ENCODE peak calls at places on chromosomes 7 and 10, in nine cellular contexts. One of them, this sample, is unnamed.

GRCh38 chr7:117004899-117005298 is 51.6 kb downstream of the ST7 start:
- DNase-seq in central memory CD8-positive, alpha-beta T cell: no peak
- DNase-seq in H9: no peak
- DNase-seq in posterior cingulate gyrus: no peak
- DNase-seq in activated CD4-positive, alpha-beta memory T cell treated with anti-CD3 and anti-CD28 coated beads, Interleukin-2, amount 10 ng/mL, durations not matched to agents 7 days and 5 days: no peak
- DNase-seq in GM12865: no peak
- DNase-seq in WTC11: no peak
- DNase-seq in stimulated activated CD8-positive, alpha-beta memory T cell treated with anti-CD3 and anti-CD28 coated beads, Interleukin-4, amount 100 ng/mL, for 4 hours: no peak
- DNase-seq in CD4-positive, alpha-beta memory T cell: no peak
- DNase-seq in this sample: no peak

GRCh38 chr7:105353752-105354328 is 34.9 kb downstream of the SRPK2 start:
- DNase-seq in H9: no peak
- DNase-seq in WTC11: no peak
- DNase-seq in CD4-positive, alpha-beta memory T cell: no peak
- DNase-seq in activated CD4-positive, alpha-beta memory T cell treated with anti-CD3 and anti-CD28 coated beads, Interleukin-2, amount 10 ng/mL, durations not matched to agents 7 days and 5 days: no peak
- DNase-seq in stimulated activated CD8-positive, alpha-beta memory T cell treated with anti-CD3 and anti-CD28 coated beads, Interleukin-4, amount 100 ng/mL, for 4 hours: no peak
- DNase-seq in central memory CD8-positive, alpha-beta T cell: no peak
- DNase-seq in GM12865: peak; percentile 52
- DNase-seq in posterior cingulate gyrus: no peak
- DNase-seq in this sample: no peak

GRCh38 chr7:135747366-135747765 is 1.2 kb downstream of the FAM180A start:
- DNase-seq in CD4-positive, alpha-beta memory T cell: no peak
- DNase-seq in posterior cingulate gyrus: no peak
- DNase-seq in H9: no peak
- DNase-seq in stimulated activated CD8-positive, alpha-beta memory T cell treated with anti-CD3 and anti-CD28 coated beads, Interleukin-4, amount 100 ng/mL, for 4 hours: no peak
- DNase-seq in activated CD4-positive, alpha-beta memory T cell treated with anti-CD3 and anti-CD28 coated beads, Interleukin-2, amount 10 ng/mL, durations not matched to agents 7 days and 5 days: no peak
- DNase-seq in WTC11: no peak
- DNase-seq in central memory CD8-positive, alpha-beta T cell: no peak
- DNase-seq in GM12865: no peak
- DNase-seq in this sample: no peak

GRCh38 chr7:106736508-106737201 is 75.7 kb upstream of the CCDC71L start:
- DNase-seq in GM12865: peak; percentile 83
- DNase-seq in CD4-positive, alpha-beta memory T cell: peak; percentile 63
- DNase-seq in H9: peak; percentile 66
- DNase-seq in posterior cingulate gyrus: no peak
- DNase-seq in stimulated activated CD8-positive, alpha-beta memory T cell treated with anti-CD3 and anti-CD28 coated beads, Interleukin-4, amount 100 ng/mL, for 4 hours: no peak
- DNase-seq in central memory CD8-positive, alpha-beta T cell: no peak
- DNase-seq in activated CD4-positive, alpha-beta memory T cell treated with anti-CD3 and anti-CD28 coated beads, Interleukin-2, amount 10 ng/mL, durations not matched to agents 7 days and 5 days: peak; percentile 46
- DNase-seq in WTC11: peak; percentile 30
- DNase-seq in this sample: no peak

GRCh38 chr7:2209146-2209960 is 23.4 kb downstream of the MAD1L1 start:
- DNase-seq in H9: peak; percentile 83
- DNase-seq in GM12865: peak; percentile 79
- DNase-seq in stimulated activated CD8-positive, alpha-beta memory T cell treated with anti-CD3 and anti-CD28 coated beads, Interleukin-4, amount 100 ng/mL, for 4 hours: no peak
- DNase-seq in activated CD4-positive, alpha-beta memory T cell treated with anti-CD3 and anti-CD28 coated beads, Interleukin-2, amount 10 ng/mL, durations not matched to agents 7 days and 5 days: peak; percentile 50
- DNase-seq in central memory CD8-positive, alpha-beta T cell: peak; percentile 24
- DNase-seq in posterior cingulate gyrus: peak; percentile 98
- DNase-seq in CD4-positive, alpha-beta memory T cell: peak; percentile 30
- DNase-seq in WTC11: peak; percentile 86
- DNase-seq in this sample: no peak

GRCh38 chr10:42475168-42476098 is 162.9 kb downstream of the ZNF33B start:
- DNase-seq in WTC11: peak; percentile 16
- DNase-seq in posterior cingulate gyrus: peak; percentile 90
- DNase-seq in H9: no peak
- DNase-seq in stimulated activated CD8-positive, alpha-beta memory T cell treated with anti-CD3 and anti-CD28 coated beads, Interleukin-4, amount 100 ng/mL, for 4 hours: no peak
- DNase-seq in CD4-positive, alpha-beta memory T cell: no peak
- DNase-seq in GM12865: no peak
- DNase-seq in activated CD4-positive, alpha-beta memory T cell treated with anti-CD3 and anti-CD28 coated beads, Interleukin-2, amount 10 ng/mL, durations not matched to agents 7 days and 5 days: no peak
- DNase-seq in central memory CD8-positive, alpha-beta T cell: no peak
- DNase-seq in this sample: no peak

GRCh38 chr10:77832243-77832642 is 94.3 kb downstream of the DLG5 start:
- DNase-seq in WTC11: no peak
- DNase-seq in GM12865: no peak
- DNase-seq in posterior cingulate gyrus: no peak
- DNase-seq in central memory CD8-positive, alpha-beta T cell: peak; percentile 16
- DNase-seq in H9: no peak
- DNase-seq in activated CD4-positive, alpha-beta memory T cell treated with anti-CD3 and anti-CD28 coated beads, Interleukin-2, amount 10 ng/mL, durations not matched to agents 7 days and 5 days: peak; percentile 46
- DNase-seq in CD4-positive, alpha-beta memory T cell: peak; percentile 62
- DNase-seq in stimulated activated CD8-positive, alpha-beta memory T cell treated with anti-CD3 and anti-CD28 coated beads, Interleukin-4, amount 100 ng/mL, for 4 hours: no peak
- DNase-seq in this sample: no peak

GRCh38 chr10:101511938-101512337 is 76.1 kb downstream of the POLL start:
- DNase-seq in posterior cingulate gyrus: no peak
- DNase-seq in WTC11: no peak
- DNase-seq in central memory CD8-positive, alpha-beta T cell: no peak
- DNase-seq in activated CD4-positive, alpha-beta memory T cell treated with anti-CD3 and anti-CD28 coated beads, Interleukin-2, amount 10 ng/mL, durations not matched to agents 7 days and 5 days: no peak
- DNase-seq in stimulated activated CD8-positive, alpha-beta memory T cell treated with anti-CD3 and anti-CD28 coated beads, Interleukin-4, amount 100 ng/mL, for 4 hours: no peak
- DNase-seq in CD4-positive, alpha-beta memory T cell: no peak
- DNase-seq in H9: no peak
- DNase-seq in GM12865: no peak
- DNase-seq in this sample: no peak

GRCh38 chr7:1346851-1347250 is 112.4 kb downstream of the MICALL2 start:
- DNase-seq in posterior cingulate gyrus: peak; percentile 54
- DNase-seq in activated CD4-positive, alpha-beta memory T cell treated with anti-CD3 and anti-CD28 coated beads, Interleukin-2, amount 10 ng/mL, durations not matched to agents 7 days and 5 days: no peak
- DNase-seq in central memory CD8-positive, alpha-beta T cell: no peak
- DNase-seq in CD4-positive, alpha-beta memory T cell: no peak
- DNase-seq in WTC11: no peak
- DNase-seq in GM12865: no peak
- DNase-seq in H9: no peak
- DNase-seq in stimulated activated CD8-positive, alpha-beta memory T cell treated with anti-CD3 and anti-CD28 coated beads, Interleukin-4, amount 100 ng/mL, for 4 hours: no peak
- DNase-seq in this sample: no peak

GRCh38 chr7:134480202-134480601 is 21.3 kb upstream of the AKR1B1 start:
- DNase-seq in posterior cingulate gyrus: no peak
- DNase-seq in WTC11: no peak
- DNase-seq in GM12865: no peak
- DNase-seq in central memory CD8-positive, alpha-beta T cell: no peak
- DNase-seq in CD4-positive, alpha-beta memory T cell: no peak
- DNase-seq in activated CD4-positive, alpha-beta memory T cell treated with anti-CD3 and anti-CD28 coated beads, Interleukin-2, amount 10 ng/mL, durations not matched to agents 7 days and 5 days: no peak
- DNase-seq in H9: no peak
- DNase-seq in stimulated activated CD8-positive, alpha-beta memory T cell treated with anti-CD3 and anti-CD28 coated beads, Interleukin-4, amount 100 ng/mL, for 4 hours: no peak
- DNase-seq in this sample: no peak

GRCh38 chr10:33535866-33536265 is 201.4 kb upstream of the NRP1 start:
- DNase-seq in GM12865: no peak
- DNase-seq in WTC11: no peak
- DNase-seq in CD4-positive, alpha-beta memory T cell: no peak
- DNase-seq in H9: no peak
- DNase-seq in central memory CD8-positive, alpha-beta T cell: no peak
- DNase-seq in stimulated activated CD8-positive, alpha-beta memory T cell treated with anti-CD3 and anti-CD28 coated beads, Interleukin-4, amount 100 ng/mL, for 4 hours: no peak
- DNase-seq in activated CD4-positive, alpha-beta memory T cell treated with anti-CD3 and anti-CD28 coated beads, Interleukin-2, amount 10 ng/mL, durations not matched to agents 7 days and 5 days: no peak
- DNase-seq in posterior cingulate gyrus: no peak
- DNase-seq in this sample: no peak

GRCh38 chr7:14855033-14855794 is 47.3 kb downstream of the DGKB start:
- DNase-seq in central memory CD8-positive, alpha-beta T cell: no peak
- DNase-seq in H9: no peak
- DNase-seq in posterior cingulate gyrus: no peak
- DNase-seq in stimulated activated CD8-positive, alpha-beta memory T cell treated with anti-CD3 and anti-CD28 coated beads, Interleukin-4, amount 100 ng/mL, for 4 hours: no peak
- DNase-seq in activated CD4-positive, alpha-beta memory T cell treated with anti-CD3 and anti-CD28 coated beads, Interleukin-2, amount 10 ng/mL, durations not matched to agents 7 days and 5 days: no peak
- DNase-seq in WTC11: no peak
- DNase-seq in CD4-positive, alpha-beta memory T cell: no peak
- DNase-seq in GM12865: no peak
- DNase-seq in this sample: no peak

GRCh38 chr10:106360870-106361269 is 803.6 kb downstream of the SORCS1 start:
- DNase-seq in WTC11: no peak
- DNase-seq in CD4-positive, alpha-beta memory T cell: no peak
- DNase-seq in GM12865: no peak
- DNase-seq in central memory CD8-positive, alpha-beta T cell: no peak
- DNase-seq in stimulated activated CD8-positive, alpha-beta memory T cell treated with anti-CD3 and anti-CD28 coated beads, Interleukin-4, amount 100 ng/mL, for 4 hours: no peak
- DNase-seq in posterior cingulate gyrus: no peak
- DNase-seq in activated CD4-positive, alpha-beta memory T cell treated with anti-CD3 and anti-CD28 coated beads, Interleukin-2, amount 10 ng/mL, durations not matched to agents 7 days and 5 days: no peak
- DNase-seq in H9: no peak
- DNase-seq in this sample: no peak

GRCh38 chr7:27586825-27587224 is 75.9 kb downstream of the HIBADH start:
- DNase-seq in CD4-positive, alpha-beta memory T cell: no peak
- DNase-seq in WTC11: peak; percentile 13
- DNase-seq in posterior cingulate gyrus: peak; percentile 79
- DNase-seq in GM12865: peak; percentile 63
- DNase-seq in activated CD4-positive, alpha-beta memory T cell treated with anti-CD3 and anti-CD28 coated beads, Interleukin-2, amount 10 ng/mL, durations not matched to agents 7 days and 5 days: no peak
- DNase-seq in central memory CD8-positive, alpha-beta T cell: no peak
- DNase-seq in stimulated activated CD8-positive, alpha-beta memory T cell treated with anti-CD3 and anti-CD28 coated beads, Interleukin-4, amount 100 ng/mL, for 4 hours: no peak
- DNase-seq in H9: peak; percentile 33
- DNase-seq in this sample: no peak

GRCh38 chr7:37354661-37355131 is 94.0 kb downstream of the ELMO1 start:
- DNase-seq in posterior cingulate gyrus: no peak
- DNase-seq in CD4-positive, alpha-beta memory T cell: no peak
- DNase-seq in WTC11: peak; percentile 24
- DNase-seq in central memory CD8-positive, alpha-beta T cell: no peak
- DNase-seq in activated CD4-positive, alpha-beta memory T cell treated with anti-CD3 and anti-CD28 coated beads, Interleukin-2, amount 10 ng/mL, durations not matched to agents 7 days and 5 days: peak; percentile 67
- DNase-seq in H9: no peak
- DNase-seq in stimulated activated CD8-positive, alpha-beta memory T cell treated with anti-CD3 and anti-CD28 coated beads, Interleukin-4, amount 100 ng/mL, for 4 hours: no peak
- DNase-seq in GM12865: peak; percentile 72
- DNase-seq in this sample: no peak

GRCh38 chr7:86644282-86645173 is 819 bp downstream of the GRM3 start:
- DNase-seq in GM12865: no peak
- DNase-seq in CD4-positive, alpha-beta memory T cell: no peak
- DNase-seq in H9: peak; percentile 65
- DNase-seq in posterior cingulate gyrus: peak; percentile 89
- DNase-seq in WTC11: peak; percentile 41
- DNase-seq in central memory CD8-positive, alpha-beta T cell: no peak
- DNase-seq in activated CD4-positive, alpha-beta memory T cell treated with anti-CD3 and anti-CD28 coated beads, Interleukin-2, amount 10 ng/mL, durations not matched to agents 7 days and 5 days: no peak
- DNase-seq in stimulated activated CD8-positive, alpha-beta memory T cell treated with anti-CD3 and anti-CD28 coated beads, Interleukin-4, amount 100 ng/mL, for 4 hours: no peak
- DNase-seq in this sample: no peak

GRCh38 chr7:96076350-96076707 is 245.6 kb downstream of the SLC25A13 start:
- DNase-seq in WTC11: no peak
- DNase-seq in H9: no peak
- DNase-seq in stimulated activated CD8-positive, alpha-beta memory T cell treated with anti-CD3 and anti-CD28 coated beads, Interleukin-4, amount 100 ng/mL, for 4 hours: no peak
- DNase-seq in CD4-positive, alpha-beta memory T cell: no peak
- DNase-seq in posterior cingulate gyrus: no peak
- DNase-seq in activated CD4-positive, alpha-beta memory T cell treated with anti-CD3 and anti-CD28 coated beads, Interleukin-2, amount 10 ng/mL, durations not matched to agents 7 days and 5 days: no peak
- DNase-seq in GM12865: no peak
- DNase-seq in central memory CD8-positive, alpha-beta T cell: no peak
- DNase-seq in this sample: no peak

GRCh38 chr10:88471909-88472308 is 111.2 kb downstream of the RNLS start:
- DNase-seq in central memory CD8-positive, alpha-beta T cell: no peak
- DNase-seq in CD4-positive, alpha-beta memory T cell: no peak
- DNase-seq in activated CD4-positive, alpha-beta memory T cell treated with anti-CD3 and anti-CD28 coated beads, Interleukin-2, amount 10 ng/mL, durations not matched to agents 7 days and 5 days: no peak
- DNase-seq in H9: no peak
- DNase-seq in GM12865: no peak
- DNase-seq in WTC11: peak; percentile 13
- DNase-seq in stimulated activated CD8-positive, alpha-beta memory T cell treated with anti-CD3 and anti-CD28 coated beads, Interleukin-4, amount 100 ng/mL, for 4 hours: no peak
- DNase-seq in posterior cingulate gyrus: no peak
- DNase-seq in this sample: no peak